ENCODE peak calls at places on chromosome 3, in four cellular contexts. One of them, this sample, is unnamed. For H3K4me1, the result is how much of the 10 kb centered on the place peaks cover.

GRCh38 chr3:187072582-187072981 is 66.7 kb downstream of the RPL39L start:
- DNase-seq in IMR-90: no peak
- DNase-seq in A549: no peak
- DNase-seq in OCI-LY7: peak
- DNase-seq in this sample: peak

GRCh38 chr3:10549617-10550228 is 44.3 kb upstream of the ATP2B2 start:
- DNase-seq in IMR-90: no peak
- DNase-seq in A549: no peak
- DNase-seq in OCI-LY7: no peak
- DNase-seq in this sample: no peak

GRCh38 chr3:195247086-195247862 is 23.7 kb downstream of the XXYLT1 start:
- DNase-seq in IMR-90: no peak
- DNase-seq in A549: no peak
- DNase-seq in OCI-LY7: no peak
- DNase-seq in this sample: no peak

GRCh38 chr3:81268526-81268925 is 492.9 kb downstream of the GBE1 start:
- DNase-seq in IMR-90: no peak
- DNase-seq in A549: no peak
- DNase-seq in OCI-LY7: no peak
- DNase-seq in this sample: no peak

GRCh38 chr3:112093180-112093522 is 7.0 kb downstream of the C3orf52 start:
- DNase-seq in IMR-90: peak
- DNase-seq in A549: no peak
- DNase-seq in OCI-LY7: no peak
- DNase-seq in this sample: no peak

GRCh38 chr3:44098666-44099065 is 143.0 kb upstream of the TOPAZ1 start:
- DNase-seq in IMR-90: no peak
- DNase-seq in A549: no peak
- DNase-seq in OCI-LY7: no peak
- DNase-seq in this sample: no peak

GRCh38 chr3:4988815-4989648 is 9.8 kb downstream of the BHLHE40 start:
- DNase-seq in IMR-90: peak
- DNase-seq in A549: peak
- DNase-seq in OCI-LY7: no peak
- DNase-seq in this sample: peak

GRCh38 chr3:23915537-23916108 is 1.2 kb downstream of the NKIRAS1 start:
- DNase-seq in IMR-90: peak
- DNase-seq in A549: no peak
- DNase-seq in OCI-LY7: no peak
- DNase-seq in this sample: peak

GRCh38 chr3:13621381-13622221 is 72.7 kb downstream of the FBLN2 start:
- DNase-seq in IMR-90: no peak
- DNase-seq in A549: no peak
- DNase-seq in OCI-LY7: no peak
- DNase-seq in this sample: no peak

GRCh38 chr3:9687514-9687913 is 16.1 kb upstream of the CPNE9 start:
- DNase-seq in IMR-90: no peak
- DNase-seq in A549: no peak
- DNase-seq in OCI-LY7: no peak
- DNase-seq in this sample: no peak

GRCh38 chr3:191388823-191389222 is 58.5 kb upstream of the UTS2B start:
- DNase-seq in IMR-90: no peak
- DNase-seq in A549: no peak
- DNase-seq in OCI-LY7: peak
- DNase-seq in this sample: no peak

GRCh38 chr3:52361893-52362292 is 45.8 kb downstream of the DNAH1 start:
- DNase-seq in IMR-90: no peak
- DNase-seq in A549: no peak
- DNase-seq in OCI-LY7: no peak
- DNase-seq in this sample: no peak

GRCh38 chr3:191244242-191244867 is 45.3 kb downstream of the OSTN start:
- DNase-seq in IMR-90: peak
- DNase-seq in A549: peak
- DNase-seq in OCI-LY7: peak
- DNase-seq in this sample: no peak

GRCh38 chr3:77091809-77092208 is 51.9 kb downstream of the ROBO2 start:
- DNase-seq in IMR-90: no peak
- DNase-seq in A549: no peak
- DNase-seq in OCI-LY7: no peak
- DNase-seq in this sample: no peak

GRCh38 chr3:138862924-138863775 is 28.4 kb upstream of the PIK3CB start:
- DNase-seq in IMR-90: peak
- DNase-seq in A549: peak
- DNase-seq in OCI-LY7: no peak
- DNase-seq in this sample: peak

GRCh38 chr3:43699864-43700263 is 9.1 kb downstream of the ABHD5 start:
- DNase-seq in IMR-90: peak
- DNase-seq in A549: peak
- DNase-seq in OCI-LY7: peak
- DNase-seq in this sample: no peak

GRCh38 chr3:14884665-14885064 is 62.7 kb upstream of the NR2C2 start:
- DNase-seq in IMR-90: no peak
- DNase-seq in A549: no peak
- DNase-seq in OCI-LY7: no peak
- DNase-seq in this sample: no peak

GRCh38 chr3:10702961-10703740 is 112.9 kb upstream of the SLC6A11 start:
- DNase-seq in IMR-90: no peak
- DNase-seq in A549: no peak
- DNase-seq in OCI-LY7: peak
- DNase-seq in this sample: no peak

GRCh38 chr3:157532529-157533297 is 29.5 kb upstream of the VEPH1 start:
- DNase-seq in IMR-90: peak
- DNase-seq in A549: peak
- DNase-seq in OCI-LY7: peak
- DNase-seq in this sample: peak

GRCh38 chr3:12479919-12480425 is 4.3 kb upstream of the TSEN2 start:
- DNase-seq in IMR-90: peak
- DNase-seq in A549: peak
- DNase-seq in OCI-LY7: peak
- DNase-seq in this sample: peak

GRCh38 chr3:34106879-34107278 is 308.4 kb downstream of the PDCD6IP start:
- DNase-seq in IMR-90: no peak
- DNase-seq in A549: peak
- DNase-seq in OCI-LY7: peak
- DNase-seq in this sample: peak

GRCh38 chr3:132317229-132317948 is at the start of gene ACP3:
- DNase-seq in IMR-90: peak
- DNase-seq in A549: peak
- DNase-seq in OCI-LY7: peak
- DNase-seq in this sample: peak

GRCh38 chr3:19487386-19487785 is 339.1 kb downstream of the KCNH8 start:
- DNase-seq in IMR-90: no peak
- DNase-seq in A549: no peak
- DNase-seq in OCI-LY7: no peak
- DNase-seq in this sample: no peak

GRCh38 chr3:176663819-176664218 is 533.5 kb downstream of the TBL1XR1 start:
- DNase-seq in IMR-90: peak
- DNase-seq in A549: peak
- DNase-seq in OCI-LY7: peak
- DNase-seq in this sample: peak

GRCh38 chr3:196220991-196221390 is 4.7 kb downstream of the SLC51A start:
- DNase-seq in IMR-90: no peak
- DNase-seq in A549: no peak
- DNase-seq in OCI-LY7: no peak
- DNase-seq in this sample: no peak

GRCh38 chr3:190116551-190117067 is 4.1 kb downstream of the P3H2 start:
- DNase-seq in IMR-90: peak
- DNase-seq in A549: peak
- DNase-seq in OCI-LY7: no peak
- DNase-seq in this sample: no peak

GRCh38 chr3:43296565-43296964 is 10.2 kb downstream of the SNRK start:
- DNase-seq in IMR-90: peak
- DNase-seq in A549: no peak
- DNase-seq in OCI-LY7: peak
- DNase-seq in this sample: no peak

GRCh38 chr3:127442551-127442950 is 148.0 kb downstream of the TPRA1 start:
- DNase-seq in IMR-90: no peak
- DNase-seq in A549: no peak
- DNase-seq in OCI-LY7: no peak
- DNase-seq in this sample: no peak

GRCh38 chr3:172939651-172940293 is 189.2 kb downstream of the ECT2 start:
- DNase-seq in IMR-90: no peak
- DNase-seq in A549: no peak
- DNase-seq in OCI-LY7: no peak
- DNase-seq in this sample: no peak

GRCh38 chr3:108420926-108421325 is 89.5 kb downstream of the MYH15 start:
- DNase-seq in IMR-90: peak
- DNase-seq in A549: no peak
- DNase-seq in OCI-LY7: no peak
- DNase-seq in this sample: no peak

GRCh38 chr3:138042043-138042442 is 32.1 kb downstream of the CLDN18 start:
- DNase-seq in IMR-90: peak
- DNase-seq in A549: no peak
- DNase-seq in OCI-LY7: no peak
- DNase-seq in this sample: no peak

GRCh38 chr3:61334783-61335182 is 83.5 kb upstream of the FHIT start:
- DNase-seq in IMR-90: no peak
- DNase-seq in A549: no peak
- DNase-seq in OCI-LY7: no peak
- DNase-seq in this sample: no peak

GRCh38 chr3:196754215-196754937 is 14.7 kb downstream of the PAK2 start:
- DNase-seq in IMR-90: no peak
- DNase-seq in A549: no peak
- DNase-seq in OCI-LY7: no peak
- DNase-seq in this sample: peak

GRCh38 chr3:96264701-96265100 is 549.7 kb upstream of the EPHA6 start:
- DNase-seq in IMR-90: no peak
- DNase-seq in A549: no peak
- DNase-seq in OCI-LY7: no peak
- DNase-seq in this sample: no peak

GRCh38 chr3:183252973-183253363 is at the start of gene B3GNT5:
- DNase-seq in IMR-90: no peak
- DNase-seq in A549: peak
- DNase-seq in OCI-LY7: no peak
- DNase-seq in this sample: peak

GRCh38 chr3:183252108-183252782 is 808 bp upstream of the B3GNT5 start:
- DNase-seq in IMR-90: no peak
- DNase-seq in A549: no peak
- DNase-seq in OCI-LY7: no peak
- DNase-seq in this sample: no peak

GRCh38 chr3:183247190-183247589 is 5.9 kb upstream of the B3GNT5 start:
- DNase-seq in IMR-90: no peak
- DNase-seq in A549: no peak
- DNase-seq in OCI-LY7: no peak
- DNase-seq in this sample: no peak

GRCh38 chr3:183244981-183245476 is 8.0 kb upstream of the B3GNT5 start:
- DNase-seq in IMR-90: no peak
- DNase-seq in A549: no peak
- DNase-seq in OCI-LY7: no peak
- DNase-seq in this sample: peak

GRCh38 chr3:183249006-183249718 is 3.9 kb upstream of the B3GNT5 start:
- DNase-seq in IMR-90: no peak
- DNase-seq in A549: no peak
- DNase-seq in OCI-LY7: peak
- DNase-seq in this sample: no peak
- H3K4me2 ChIP-seq in IMR-90: no peak
- H3K4me2 ChIP-seq in A549: no peak
- H3K4me2 ChIP-seq in OCI-LY7: no peak
- H3K4me2 ChIP-seq in this sample: no peak

GRCh38 chr3:125061170-125061569 is 5.4 kb upstream of the HEG1 start:
- DNase-seq in IMR-90: peak
- DNase-seq in A549: no peak
- DNase-seq in OCI-LY7: no peak
- DNase-seq in this sample: peak
- H3K4me1 ChIP-seq in IMR-90: under half
- H3K4me1 ChIP-seq in A549: half or more
- H3K4me1 ChIP-seq in OCI-LY7: under half
- H3K4me1 ChIP-seq in this sample: under half

GRCh38 chr3:114212646-114213045 is 24.7 kb downstream of the ZNF80 start:
- DNase-seq in IMR-90: no peak
- DNase-seq in A549: no peak
- DNase-seq in OCI-LY7: no peak
- DNase-seq in this sample: no peak
- H3K4me2 ChIP-seq in IMR-90: no peak
- H3K4me2 ChIP-seq in A549: no peak
- H3K4me2 ChIP-seq in OCI-LY7: peak
- H3K4me2 ChIP-seq in this sample: no peak

GRCh38 chr3:121803921-121804320 is 30.9 kb downstream of the IQCB1 start:
- DNase-seq in IMR-90: no peak
- DNase-seq in A549: no peak
- DNase-seq in OCI-LY7: no peak
- DNase-seq in this sample: no peak

DNA sequence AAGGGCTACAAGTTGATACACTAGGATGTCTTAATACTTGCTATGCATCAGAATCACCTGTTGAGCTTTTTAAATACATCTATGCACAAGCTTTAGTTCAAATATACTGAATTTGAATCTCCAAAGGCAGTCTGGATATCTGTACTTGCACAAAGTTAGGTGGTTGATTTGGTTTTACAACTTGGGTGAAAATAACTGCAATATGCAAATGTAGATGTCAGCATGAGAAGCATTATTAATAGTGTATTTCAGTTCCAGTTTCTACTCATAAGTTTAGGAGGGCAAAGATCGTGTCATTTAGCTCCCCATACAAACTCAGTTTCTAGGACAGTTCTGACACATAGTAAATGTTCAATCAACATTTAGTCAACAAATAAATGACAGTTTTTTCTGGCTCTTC is 25.6 kb downstream of the IQCB1 start:
- DNase-seq in IMR-90: no peak
- DNase-seq in A549: no peak
- DNase-seq in OCI-LY7: peak
- DNase-seq in this sample: no peak
- H3K4me1 ChIP-seq in IMR-90: under half
- H3K4me1 ChIP-seq in A549: under half
- H3K4me1 ChIP-seq in OCI-LY7: half or more
- H3K4me1 ChIP-seq in this sample: under half

GRCh38 chr3:133574260-133574881 is 885 bp downstream of the CDV3 start:
- DNase-seq in IMR-90: peak
- DNase-seq in A549: peak
- DNase-seq in OCI-LY7: peak
- DNase-seq in this sample: peak
- H3K4me2 ChIP-seq in IMR-90: peak
- H3K4me2 ChIP-seq in A549: peak
- H3K4me2 ChIP-seq in OCI-LY7: peak
- H3K4me2 ChIP-seq in this sample: peak

DNA sequence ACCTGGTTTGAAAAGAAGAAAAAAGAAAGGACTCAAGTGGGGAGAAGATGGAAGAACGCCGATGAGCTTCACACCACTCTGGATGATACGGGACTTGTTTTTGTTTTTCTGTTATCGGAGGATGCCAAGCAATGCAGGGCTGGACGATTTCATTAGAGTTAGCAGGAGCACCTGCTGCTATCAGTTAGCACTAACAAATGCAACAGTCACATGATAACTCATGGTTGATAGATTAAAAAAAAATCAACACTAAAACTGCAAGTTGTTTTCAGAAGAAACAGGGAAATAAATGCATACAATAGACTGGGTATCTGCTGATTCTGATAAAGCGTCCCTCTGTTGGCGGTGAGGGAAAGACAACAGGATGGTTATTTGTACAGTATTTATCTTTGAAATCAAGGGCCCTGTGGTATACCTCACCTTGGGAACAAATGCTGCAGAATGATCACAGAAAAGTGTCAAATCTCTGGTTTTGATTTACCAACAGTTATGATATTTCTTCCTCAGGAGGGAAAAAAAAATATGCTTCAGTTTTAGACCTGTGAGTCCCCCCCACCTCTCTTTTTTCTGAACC is 575.1 kb downstream of the FOXP1 start:
- DNase-seq in IMR-90: no peak
- DNase-seq in A549: no peak
- DNase-seq in OCI-LY7: no peak
- DNase-seq in this sample: no peak
- H3K4me1 ChIP-seq in IMR-90: under half
- H3K4me1 ChIP-seq in A549: under half
- H3K4me1 ChIP-seq in OCI-LY7: half or more
- H3K4me1 ChIP-seq in this sample: under half

This sample was measured in hepatocyte.